ENCODE peak calls at places on chromosomes 5 and 9, in ten cellular contexts. A is skeletal muscle cell; F is Calu3; R is GM12865; W is caudate nucleus; H is EL; T is RPMI7951; C is activated CD4-positive, alpha-beta T cell treated with anti-CD3 and anti-CD28 coated beads for 48 hours; V is NCI-H1930; P is CD4-positive, alpha-beta memory T cell. X is an unnamed sample.

GRCh38 chr9:34651876-34652602 is at the start of gene IL11RA:
- DNase-seq in A (peak; percentile 41), F (peak; percentile 68), R (peak; percentile 76), W (peak; percentile 56), H (peak; percentile 92), T (no peak), C (peak; percentile 80), V (no peak), P (no peak), X (peak; percentile 98)

GRCh38 chr5:78162253-78162862 is 132.1 kb downstream of the AP3B1 start:
- DNase-seq in A (peak; percentile 1), F (peak; percentile 35), R (peak; percentile 51), W (no peak), H (peak; percentile 21), T (peak; percentile 9), C (no peak), V (no peak), P (peak; percentile 8), X (peak; percentile 11)

GRCh38 chr9:95936579-95937075 is 61.1 kb downstream of the ERCC6L2 start:
- DNase-seq in A (no peak), F (no peak), R (no peak), W (no peak), H (no peak), T (peak; percentile 0), C (no peak), V (no peak), P (no peak), X (no peak)

GRCh38 chr9:71918419-71918818 is 7.0 kb downstream of the C9orf85 start:
- DNase-seq in A (no peak), F (no peak), R (no peak), W (no peak), H (no peak), T (no peak), C (no peak), V (no peak), P (no peak), X (no peak)

GRCh38 chr5:141843156-141843927 is 34.9 kb downstream of the PCDH1 start:
- DNase-seq in A (no peak), F (peak; percentile 57), R (no peak), W (no peak), H (peak; percentile 70), T (peak; percentile 53), C (no peak), V (no peak), P (no peak), X (peak; percentile 79)

GRCh38 chr9:3750311-3750710 is 224.5 kb upstream of the RFX3 start:
- DNase-seq in A (no peak), F (no peak), R (no peak), W (no peak), H (no peak), T (no peak), C (no peak), V (no peak), P (no peak), X (no peak)

GRCh38 chr9:17995031-17995430 is 416.2 kb downstream of the SH3GL2 start:
- DNase-seq in A (no peak), F (no peak), R (no peak), W (no peak), H (no peak), T (no peak), C (no peak), V (no peak), P (no peak), X (no peak)

GRCh38 chr9:101119206-101119819 is 90.8 kb downstream of the PLPPR1 start:
- DNase-seq in A (no peak), F (peak; percentile 76), R (peak; percentile 63), W (no peak), H (peak; percentile 33), T (no peak), C (peak; percentile 43), V (peak; percentile 42), P (no peak), X (peak; percentile 11)

GRCh38 chr9:114972510-114972909 is 42.1 kb upstream of the TNFSF8 start:
- DNase-seq in A (no peak), F (no peak), R (no peak), W (no peak), H (no peak), T (no peak), C (no peak), V (no peak), P (no peak), X (no peak)

GRCh38 chr5:15737036-15737821 is 237.2 kb downstream of the FBXL7 start:
- DNase-seq in A (no peak), F (no peak), R (no peak), W (no peak), H (no peak), T (no peak), C (no peak), V (no peak), P (no peak), X (no peak)

GRCh38 chr5:2142456-2142954 is 259.8 kb upstream of the IRX4 start:
- DNase-seq in A (no peak), F (no peak), R (no peak), W (no peak), H (no peak), T (no peak), C (no peak), V (no peak), P (no peak), X (no peak)

GRCh38 chr5:111756701-111757581 is at the start of gene NREP:
- DNase-seq in A (peak; percentile 88), F (peak; percentile 93), R (peak; percentile 91), W (peak; percentile 61), H (peak; percentile 96), T (peak; percentile 96), C (peak; percentile 88), V (peak; percentile 66), P (peak; percentile 65), X (peak; percentile 78)

GRCh38 chr5:132659598-132660493 is 1.9 kb downstream of the IL13 start:
- DNase-seq in A (no peak), F (no peak), R (peak; percentile 51), W (no peak), H (no peak), T (no peak), C (no peak), V (no peak), P (no peak), X (no peak)

GRCh38 chr5:158390556-158390955 is 531.6 kb upstream of the CLINT1 start:
- DNase-seq in A (peak; percentile 87), F (no peak), R (peak; percentile 23), W (no peak), H (peak; percentile 85), T (peak; percentile 76), C (no peak), V (no peak), P (no peak), X (no peak)

GRCh38 chr5:9644630-9645029 is 14.5 kb upstream of the TAS2R1 start:
- DNase-seq in A (no peak), F (no peak), R (no peak), W (no peak), H (no peak), T (peak; percentile 31), C (no peak), V (no peak), P (no peak), X (no peak)

GRCh38 chr5:141369994-141370848 is at the start of gene PCDHGB3:
- DNase-seq in A (peak; percentile 30), F (peak; percentile 41), R (peak; percentile 83), W (no peak), H (peak; percentile 71), T (peak; percentile 42), C (peak; percentile 53), V (no peak), P (peak; percentile 30), X (peak; percentile 82)

GRCh38 chr9:94805585-94805984 is 79.1 kb downstream of the AOPEP start:
- DNase-seq in A (no peak), F (peak; percentile 75), R (no peak), W (no peak), H (peak; percentile 75), T (peak; percentile 77), C (no peak), V (no peak), P (no peak), X (peak; percentile 68)